ENCODE peak calls at places on chromosomes 16 and 17, in five cellular contexts. V is upper lobe of left lung, I is breast epithelium, G is HCT116, Z is sigmoid colon. T is an unnamed sample.

GRCh38 chr17:5044630-5045029 is 9.4 kb upstream of the SLC52A1 start:
- DNase-seq in V (no peak), I (no peak), G (no peak), Z (no peak), T (no peak)

GRCh38 chr16:49560018-49560830 is 186.6 kb downstream of the C16orf78 start:
- DNase-seq in V (no peak), I (peak; percentile 43), G (no peak), Z (no peak), T (no peak)

GRCh38 chr17:7191571-7192270 is 12.6 kb upstream of the ASGR1 start:
- DNase-seq in V (no peak), I (no peak), G (no peak), Z (no peak), T (no peak)

GRCh38 chr16:50306287-50306686 is 39.9 kb downstream of the ADCY7 start:
- DNase-seq in V (no peak), I (no peak), G (no peak), Z (peak; percentile 41), T (no peak)

GRCh38 chr16:68356249-68356918 is 45.6 kb downstream of the PRMT7 start:
- DNase-seq in V (no peak), I (no peak), G (no peak), Z (no peak), T (peak; percentile 78)

GRCh38 chr16:52546291-52546941 is 527 bp downstream of the TOX3 start:
- DNase-seq in V (peak; percentile 84), I (no peak), G (no peak), Z (no peak), T (no peak)

GRCh38 chr17:73645050-73645871 is 1.0 kb upstream of the SDK2 start:
- DNase-seq in V (peak; percentile 90), I (no peak), G (no peak), Z (no peak), T (peak; percentile 36)

GRCh38 chr16:78563905-78564304 is 464.5 kb downstream of the WWOX start:
- DNase-seq in V (no peak), I (no peak), G (no peak), Z (no peak), T (no peak)

GRCh38 chr16:72932050-72932449 is 115.9 kb downstream of the ZFHX3 start:
- DNase-seq in V (no peak), I (no peak), G (no peak), Z (peak; percentile 26), T (no peak)

GRCh38 chr16:66617728-66618127 is 13.2 kb downstream of the CMTM3 start:
- DNase-seq in V (no peak), I (peak; percentile 79), G (no peak), Z (no peak), T (no peak)

GRCh38 chr16:49811630-49812334 is 44.1 kb downstream of the ZNF423 start:
- DNase-seq in V (no peak), I (no peak), G (no peak), Z (no peak), T (no peak)

GRCh38 chr16:27174007-27174406 is 29.3 kb upstream of the KDM8 start:
- DNase-seq in V (peak; percentile 37), I (no peak), G (no peak), Z (no peak), T (peak; percentile 27)

GRCh38 chr17:80111702-80112470 is 10.5 kb downstream of the GAA start:
- DNase-seq in V (no peak), I (no peak), G (no peak), Z (no peak), T (no peak)

GRCh38 chr17:55219484-55219883 is 45.3 kb upstream of the HLF start:
- DNase-seq in V (no peak), I (no peak), G (no peak), Z (no peak), T (no peak)

GRCh38 chr17:66964930-66965800 is 658 bp downstream of the CACNG4 start:
- DNase-seq in V (peak; percentile 90), I (peak; percentile 53), G (no peak), Z (no peak), T (no peak)

GRCh38 chr17:77281024-77281903 is 140.5 kb downstream of the SEC14L1 start:
- DNase-seq in V (peak; percentile 93), I (peak; percentile 53), G (no peak), Z (peak; percentile 76), T (peak; percentile 73)

GRCh38 chr17:29018788-29019474 is 13.1 kb upstream of the SEZ6 start:
- DNase-seq in V (no peak), I (no peak), G (no peak), Z (no peak), T (no peak)

GRCh38 chr17:49244839-49245238 is 14.3 kb upstream of the PHOSPHO1 start:
- DNase-seq in V (no peak), I (no peak), G (no peak), Z (no peak), T (no peak)

GRCh38 chr16:76277099-76278030 is at the start of gene CNTNAP4:
- DNase-seq in V (peak; percentile 71), I (no peak), G (no peak), Z (peak; percentile 81), T (no peak)

GRCh38 chr17:47719411-47720152 is 13.5 kb upstream of the TBX21 start:
- DNase-seq in V (no peak), I (no peak), G (no peak), Z (no peak), T (no peak)

GRCh38 chr16:74698220-74698619 is 2.4 kb downstream of the MLKL start:
- DNase-seq in V (no peak), I (no peak), G (no peak), Z (no peak), T (no peak)

GRCh38 chr17:622356-622755 is 92.3 kb downstream of the VPS53 start:
- DNase-seq in V (no peak), I (no peak), G (no peak), Z (no peak), T (no peak)

GRCh38 chr17:72496461-72496860 is 375.6 kb downstream of the SOX9 start:
- DNase-seq in V (no peak), I (no peak), G (no peak), Z (no peak), T (no peak)

GRCh38 chr17:9050801-9051401 is 29.6 kb downstream of the NTN1 start:
- DNase-seq in V (no peak), I (peak; percentile 45), G (peak; percentile 55), Z (no peak), T (no peak)

GRCh38 chr17:37417852-37418251 is 11.2 kb downstream of the TADA2A start:
- DNase-seq in V (no peak), I (no peak), G (no peak), Z (no peak), T (no peak)

GRCh38 chr17:49390548-49391324 is 23.9 kb downstream of the PHB1 start:
- DNase-seq in V (peak; percentile 61), I (no peak), G (no peak), Z (no peak), T (peak; percentile 48)

GRCh38 chr17:37315601-37316000 is 60.2 kb upstream of the C17orf78 start:
- DNase-seq in V (no peak), I (no peak), G (no peak), Z (no peak), T (no peak)

GRCh38 chr17:83062011-83062817 is 17.2 kb upstream of the METRNL start:
- DNase-seq in V (peak; percentile 55), I (peak; percentile 16), G (no peak), Z (peak; percentile 57), T (no peak)

GRCh38 chr17:59154335-59154720 is 658 bp downstream of the SKA2 start:
- DNase-seq in V (peak; percentile 68), I (peak; percentile 26), G (no peak), Z (peak; percentile 70), T (peak; percentile 46)

GRCh38 chr17:57471941-57472368 is 215.6 kb downstream of the MSI2 start:
- DNase-seq in V (no peak), I (no peak), G (no peak), Z (no peak), T (no peak)

GRCh38 chr17:44546711-44547606 is 10.3 kb upstream of the FZD2 start:
- DNase-seq in V (no peak), I (no peak), G (no peak), Z (no peak), T (no peak)

DNA sequence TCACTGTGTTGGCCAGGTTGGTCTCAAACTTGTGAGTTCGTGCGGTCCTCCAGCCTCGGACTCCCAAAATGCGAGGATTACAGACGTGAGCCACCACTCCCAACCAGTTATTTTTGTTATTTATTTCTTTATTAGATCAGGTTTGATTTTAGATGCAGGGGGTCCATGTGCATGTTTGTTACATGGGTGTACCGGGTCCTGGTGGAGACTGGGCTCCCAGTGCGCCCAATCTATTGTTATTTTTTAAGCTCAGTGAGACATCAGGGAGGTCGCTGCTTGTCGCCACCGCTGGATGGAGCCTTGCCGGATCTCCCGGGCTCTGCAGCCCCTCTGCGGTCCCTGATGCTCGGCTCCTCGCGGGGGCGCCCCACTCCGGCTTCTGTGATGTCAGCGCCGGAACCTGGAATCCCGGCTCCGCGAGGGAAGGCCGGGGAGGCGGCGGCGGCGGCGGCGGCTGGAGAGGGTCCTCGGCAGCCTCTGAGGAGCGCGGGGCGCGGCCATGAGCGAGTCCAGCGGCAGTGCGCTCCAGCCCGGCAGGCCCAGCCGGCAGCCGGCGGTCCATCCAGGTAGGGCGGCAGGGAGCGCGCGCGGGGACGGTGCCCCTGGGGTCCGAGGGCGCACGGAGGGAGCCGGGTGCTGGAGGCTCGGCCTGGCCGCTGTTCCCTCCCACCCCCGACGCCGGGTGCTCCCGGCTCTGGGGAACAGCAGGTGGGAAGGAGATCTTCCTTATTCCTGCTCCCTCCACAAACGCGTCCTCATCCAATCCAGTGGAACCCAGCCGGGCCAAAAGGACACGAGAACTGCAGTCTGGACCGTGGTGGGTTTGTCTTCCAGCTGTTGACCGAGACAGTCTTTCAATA is at the start of gene TMC7:
- DNase-seq in V (peak; percentile 95), I (peak; percentile 47), G (peak; percentile 80), Z (peak; percentile 74), T (peak; percentile 90)
- TF ChIP-seq POLR2AphosphoS5 in V (no peak), I (no peak), G (peak; percentile 56), Z (no peak), T (no peak)

GRCh38 chr16:30446203-30446595 is 525 bp upstream of the SEPHS2 start:
- DNase-seq in V (no peak), I (no peak), G (no peak), Z (no peak), T (no peak)
- H3K4me3 ChIP-seq in V (no peak overlapping the region), I (peak overlapping the region; percentile 60), G (peak overlapping the region; percentile 80), Z (peak overlapping the region; percentile 84), T (no peak overlapping the region)

GRCh38 chr16:21501869-21502667 is 97.3 kb upstream of the METTL9 start:
- DNase-seq in V (peak; percentile 100), I (peak; percentile 92), G (peak; percentile 94), Z (peak; percentile 95), T (peak; percentile 94)
- TF ChIP-seq POLR2A in V (no peak), I (peak; percentile 62), G (peak; percentile 27), Z (peak; percentile 62), T (peak; percentile 95)

GRCh38 chr16:20385844-20386832 is 18.4 kb downstream of the PDILT start:
- DNase-seq in V (peak; percentile 57), I (peak; percentile 36), G (peak; percentile 35), Z (peak; percentile 74), T (peak; percentile 64)
- TF ChIP-seq POLR2AphosphoS5 in V (no peak), I (no peak), G (no peak), Z (no peak), T (no peak)

DNA sequence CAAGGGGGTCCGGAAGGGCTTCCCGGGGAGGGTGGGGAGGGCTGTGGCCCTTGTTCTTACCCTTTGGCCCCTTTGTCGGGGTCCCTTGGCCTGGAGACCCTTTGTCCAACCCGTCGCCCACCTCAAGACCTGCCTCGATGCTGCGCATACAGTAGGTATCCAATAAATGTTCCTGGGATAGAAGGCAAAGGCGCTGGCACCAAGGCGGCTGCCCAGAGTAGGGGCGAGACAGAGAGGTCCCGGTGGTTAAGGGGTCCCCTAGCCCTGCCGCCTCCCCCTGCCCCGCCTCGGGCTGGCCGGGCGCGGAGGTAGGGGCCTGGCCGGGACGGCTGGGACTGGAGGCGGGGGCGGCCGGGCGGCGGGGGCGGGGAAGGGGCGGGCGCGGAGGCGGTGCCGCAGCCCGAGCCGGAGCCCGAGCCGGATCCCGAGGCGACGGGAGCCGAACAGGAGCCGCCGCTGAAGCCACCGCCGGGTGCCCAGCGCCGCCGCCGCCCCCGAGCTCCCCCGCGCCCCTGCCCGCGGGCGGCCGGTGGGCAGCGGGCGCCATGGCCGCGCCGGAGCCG is at the start of gene NHERF2:
- DNase-seq in V (peak; percentile 90), I (no peak), G (no peak), Z (no peak), T (peak; percentile 57)
- H3K4me3 ChIP-seq in V (peak within 1 kb of the TSS; percentile 82), I (peak within 1 kb of the TSS; percentile 74), G (peak within 1 kb of the TSS; percentile 77), Z (peak within 1 kb of the TSS; percentile 68), T (peak within 1 kb of the TSS; percentile 62)